ENCODE peak calls at places on chromosomes 3 and 15, in ten cellular contexts. O is central memory CD4-positive, alpha-beta T cell; K is NCI-H82; S is brain microvascular endothelial cell; H is ELR; M is vagina; Z is posterior cingulate gyrus; I is HTR-8/SVneo; V is activated CD4-positive, alpha-beta memory T cell treated with anti-CD3 and anti-CD28 coated beads for 36 hours; U is neural progenitor cell. Y is an unnamed sample.

GRCh38 chr3:72538070-72538745 is 310.0 kb downstream of the SHQ1 start:
- DNase-seq in K (no peak), M (no peak), I (no peak), Z (no peak), H (no peak), U (no peak), S (no peak), V (peak), O (no peak), Y (no peak)

GRCh38 chr3:147616998-147617619 is 207.9 kb downstream of the ZIC1 start:
- DNase-seq in V (no peak), O (no peak), S (no peak), I (no peak), K (peak), U (peak), M (no peak), H (peak), Z (no peak), Y (peak)

GRCh38 chr3:71578045-71578730 is 5.3 kb downstream of the FOXP1 start:
- DNase-seq in H (peak), I (no peak), S (no peak), V (no peak), Z (no peak), O (no peak), U (no peak), K (no peak), M (no peak), Y (no peak)

GRCh38 chr3:169945313-169945712 is 21.3 kb upstream of the SEC62 start:
- DNase-seq in M (no peak), H (no peak), K (no peak), O (no peak), V (peak), I (no peak), S (peak), U (no peak), Z (no peak), Y (peak)

GRCh38 chr3:22103423-22103822 is 352.4 kb upstream of the ZNF385D start:
- DNase-seq in Z (no peak), S (no peak), O (no peak), V (no peak), K (no peak), I (no peak), H (no peak), M (no peak), U (no peak), Y (peak)

GRCh38 chr3:194756460-194757355 is 71.0 kb downstream of the FAM43A start:
- DNase-seq in K (peak), S (no peak), Z (peak), H (no peak), O (no peak), U (no peak), M (no peak), I (no peak), V (no peak), Y (no peak)

GRCh38 chr15:49045691-49046112 is 544 bp downstream of the SECISBP2L start:
- DNase-seq in O (no peak), V (peak), Z (no peak), H (peak), I (no peak), M (no peak), K (peak), S (peak), U (peak), Y (peak)

GRCh38 chr3:10561942-10562565 is 56.7 kb upstream of the ATP2B2 start:
- DNase-seq in O (no peak), I (no peak), Z (no peak), M (no peak), H (no peak), V (peak), S (no peak), K (no peak), U (no peak), Y (no peak)

GRCh38 chr3:71584216-71585061 is 911 bp upstream of the FOXP1 start:
- DNase-seq in U (peak), H (peak), M (no peak), V (peak), S (peak), K (peak), I (no peak), O (peak), Z (peak), Y (peak)

Y was measured in kidney tubule cell.